ENCODE peak calls at places on chromosome 13, in seven cellular contexts. C is CD8-positive, alpha-beta memory T cell; T is tibial nerve; J is psoas muscle; O is fibroblast of lung; R is mammary epithelial cell; B is Caco-2. Z is an unnamed sample. For H3K4me1 and H3K36me3, the result is how much of the 10 kb centered on the place peaks cover.

GRCh38 chr13:39474600-39474999 is 128.4 kb downstream of the LHFPL6 start:
- DNase-seq in C (no peak), T (no peak), J (no peak), O (no peak), R (no peak), B (no peak), Z (no peak)

GRCh38 chr13:46388308-46388707 is 1.3 kb upstream of the RUBCNL start:
- DNase-seq in C (no peak), T (no peak), J (no peak), O (no peak), R (no peak), B (no peak), Z (peak)

GRCh38 chr13:92346046-92346445 is 880.6 kb upstream of the GPC6 start:
- DNase-seq in C (no peak), T (no peak), J (no peak), O (peak), R (no peak), B (no peak), Z (no peak)

GRCh38 chr13:32314968-32315254 is 252 bp downstream of the ZAR1L start:
- DNase-seq in C (peak), T (peak), J (no peak), O (peak), R (peak), B (peak), Z (peak)

GRCh38 chr13:73732350-73732749 is 401.9 kb downstream of the KLF12 start:
- DNase-seq in C (no peak), T (no peak), J (no peak), O (no peak), R (no peak), B (no peak), Z (no peak)

GRCh38 chr13:41313659-41314197 is 2.7 kb downstream of the NAA16 start:
- DNase-seq in C (no peak), T (no peak), J (no peak), O (no peak), R (no peak), B (no peak), Z (no peak)

GRCh38 chr13:35956074-35956473 is 175.1 kb downstream of the DCLK1 start:
- DNase-seq in C (no peak), T (no peak), J (no peak), O (no peak), R (no peak), B (no peak), Z (no peak)

GRCh38 chr13:71618154-71618553 is 248.8 kb downstream of the DACH1 start:
- DNase-seq in C (no peak), T (no peak), J (no peak), O (peak), R (no peak), B (no peak), Z (peak)

GRCh38 chr13:52848455-52849190 is at the start of gene PCDH8:
- DNase-seq in C (no peak), T (peak), J (no peak), O (no peak), R (no peak), B (no peak), Z (peak)
- H3K4me1 ChIP-seq in C (under half), T (half or more), J (under half), O (under half), R (under half), B (under half), Z (under half)

GRCh38 chr13:28819748-28820098 is 416 bp upstream of the MTUS2 start:
- DNase-seq in C (peak), T (no peak), J (no peak), O (peak), R (no peak), B (peak), Z (peak)
- H3K4me3 ChIP-seq in C (no peak), T (peak), J (no peak), O (no peak), R (peak), B (peak), Z (peak)

GRCh38 chr13:100625447-100625846 is 36.9 kb upstream of the GGACT start:
- DNase-seq in C (no peak), T (no peak), J (no peak), O (no peak), R (no peak), B (no peak), Z (no peak)

GRCh38 chr13:100630564-100630963 is 42.0 kb upstream of the GGACT start:
- DNase-seq in C (no peak), T (no peak), J (no peak), O (no peak), R (no peak), B (no peak), Z (peak)

GRCh38 chr13:100627142-100627541 is 38.6 kb upstream of the GGACT start:
- DNase-seq in C (no peak), T (no peak), J (no peak), O (no peak), R (no peak), B (no peak), Z (no peak)
- H3K36me3 ChIP-seq in C (under half), T (under half), J (under half), O (under half), R (under half), B (under half), Z (under half)

GRCh38 chr13:44857061-44857460 is 132.2 kb downstream of the NUFIP1 start:
- DNase-seq in C (no peak), T (no peak), J (no peak), O (no peak), R (no peak), B (no peak), Z (no peak)
- H3K4me1 ChIP-seq in C (under half), T (under half), J (under half), O (under half), R (under half), B (under half), Z (under half)

GRCh38 chr13:106565127-106565775 is 2.7 kb downstream of the ARGLU1 start:
- DNase-seq in C (no peak), T (no peak), J (no peak), O (no peak), R (no peak), B (no peak), Z (no peak)
- H3K4me3 ChIP-seq in C (peak), T (peak), J (peak), O (peak), R (peak), B (peak), Z (no peak)

DNA sequence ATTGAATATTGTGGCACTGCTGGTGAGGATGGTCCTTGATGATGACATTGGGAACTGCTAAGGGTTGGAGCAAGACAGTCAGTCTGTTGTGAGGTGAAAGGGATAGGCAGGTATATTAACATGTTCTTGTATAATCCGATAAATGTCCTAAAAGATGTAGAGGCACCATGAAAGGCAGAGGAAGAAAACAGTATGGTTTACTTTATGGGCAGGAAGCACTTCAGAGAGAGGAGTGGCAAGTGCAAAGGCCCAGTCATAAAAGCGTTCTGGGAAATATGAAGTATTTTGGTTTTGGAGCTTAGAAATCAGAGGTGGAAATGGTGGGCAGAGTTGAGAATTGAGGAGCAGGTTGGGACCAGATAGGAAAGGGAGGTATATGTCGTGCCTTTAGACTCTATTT is 9.5 kb downstream of the NUP58 start:
- DNase-seq in C (no peak), T (no peak), J (no peak), O (no peak), R (no peak), B (no peak), Z (no peak)
- H3K36me3 ChIP-seq in C (under half), T (under half), J (under half), O (under half), R (half or more), B (under half), Z (half or more)

DNA sequence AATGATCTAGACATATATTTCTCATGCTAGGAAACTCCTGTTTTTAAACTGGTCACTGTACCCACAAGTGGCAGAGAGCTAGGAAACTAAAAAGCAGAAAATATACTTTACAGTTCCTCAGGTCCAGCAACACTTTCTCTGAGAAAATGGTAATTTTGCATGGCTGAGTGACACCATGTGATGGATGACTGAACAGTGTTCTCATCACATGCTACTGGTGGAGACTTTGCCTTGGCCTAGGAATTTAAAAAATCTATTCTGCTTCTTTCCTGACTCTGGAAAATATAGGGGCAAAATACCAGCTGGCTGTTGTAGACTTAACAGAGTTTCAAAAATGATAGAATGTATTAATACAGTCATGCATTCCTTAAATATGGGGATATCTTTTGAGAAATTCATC is 50.0 kb downstream of the LATS2 start:
- DNase-seq in C (no peak), T (no peak), J (no peak), O (no peak), R (no peak), B (no peak), Z (no peak)
- H3K4me1 ChIP-seq in C (under half), T (half or more), J (half or more), O (under half), R (under half), B (under half), Z (under half)

GRCh38 chr13:65026505-65026904 is 2203.6 kb downstream of the PCDH9 start:
- DNase-seq in C (no peak), T (no peak), J (no peak), O (no peak), R (no peak), B (no peak), Z (no peak)

GRCh38 chr13:65032825-65033224 is 2197.3 kb downstream of the PCDH9 start:
- DNase-seq in C (no peak), T (no peak), J (no peak), O (no peak), R (no peak), B (no peak), Z (no peak)

GRCh38 chr13:65028101-65028500 is 2202.0 kb downstream of the PCDH9 start:
- DNase-seq in C (no peak), T (no peak), J (no peak), O (no peak), R (no peak), B (no peak), Z (no peak)
- H3K4me3 ChIP-seq in C (no peak), T (no peak), J (no peak), O (no peak), R (no peak), B (no peak), Z (no peak)

DNA sequence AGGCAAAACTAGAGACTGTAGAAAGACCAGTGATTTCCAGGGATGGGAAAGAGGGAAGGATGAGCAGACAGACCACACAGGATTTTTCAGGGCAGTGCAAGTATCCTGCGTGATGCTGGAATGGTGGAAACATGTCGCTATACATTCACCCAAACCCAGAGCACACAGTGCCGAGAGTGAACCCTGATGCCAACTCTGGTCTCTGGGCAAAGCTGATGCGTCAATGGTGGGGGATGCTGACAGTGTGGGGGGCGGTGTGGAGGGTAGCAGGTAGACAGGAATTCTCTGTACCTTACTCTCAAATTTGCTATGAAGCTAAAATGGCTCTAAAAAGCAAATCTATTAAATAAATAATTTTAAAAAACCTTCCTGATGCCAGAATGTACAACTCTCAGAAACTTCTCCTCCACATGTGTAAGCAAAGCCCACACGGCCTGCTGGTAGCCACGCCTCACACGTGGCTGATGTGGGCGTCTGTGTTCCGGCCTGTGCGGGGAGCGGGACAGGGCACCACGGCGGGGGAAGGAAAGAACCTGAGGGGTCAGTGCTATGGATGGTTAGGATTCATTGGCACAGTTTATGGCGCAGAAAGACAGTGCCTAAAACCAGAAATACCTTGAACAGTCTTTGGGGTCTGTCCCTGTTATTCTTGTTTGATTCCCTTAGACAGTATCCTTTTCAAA is 23.9 kb downstream of the CARS2 start:
- DNase-seq in C (no peak), T (no peak), J (no peak), O (no peak), R (no peak), B (no peak), Z (no peak)
- H3K36me3 ChIP-seq in C (under half), T (under half), J (under half), O (under half), R (under half), B (under half), Z (under half)

DNA sequence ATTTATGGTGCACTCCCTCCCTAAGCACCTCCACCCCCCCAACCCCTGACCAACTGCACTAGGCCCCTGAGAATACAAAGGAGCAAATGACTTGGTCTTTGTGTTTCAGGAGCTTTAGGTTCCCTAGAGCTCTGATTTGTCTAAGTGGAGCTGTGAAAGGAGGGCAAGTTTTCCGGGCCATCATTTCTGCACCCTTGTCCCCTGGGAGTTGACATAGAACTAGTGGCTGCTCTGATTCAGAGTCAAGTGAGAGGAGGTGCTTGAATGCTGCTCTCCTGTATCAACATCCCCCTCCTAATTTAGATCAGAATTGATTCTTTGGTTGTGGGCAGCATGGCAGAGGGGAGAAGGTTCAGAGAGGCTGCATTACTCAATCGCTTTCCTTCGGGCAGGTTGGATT is 391.6 kb downstream of the KCNRG start:
- DNase-seq in C (no peak), T (no peak), J (no peak), O (no peak), R (no peak), B (no peak), Z (no peak)
- H3K4me1 ChIP-seq in C (under half), T (under half), J (under half), O (under half), R (under half), B (under half), Z (under half)